ENCODE peak calls at places on chromosomes 6 and 20, in ten cellular contexts. One of them, this sample, is unnamed. For H3K27me3, the result is how much of the 10 kb centered on the place peaks cover.

GRCh38 chr6:56259163-56259562 is 11.8 kb upstream of the COL21A1 start:
- DNase-seq in brain microvascular endothelial cell: peak
- DNase-seq in lung: no peak
- DNase-seq in left lung: no peak
- DNase-seq in cardiac muscle cell: peak
- DNase-seq in heart left ventricle: no peak
- DNase-seq in breast epithelium: no peak
- DNase-seq in thoracic aorta: no peak
- DNase-seq in IMR-90: no peak
- DNase-seq in esophagus squamous epithelium: no peak
- DNase-seq in this sample: no peak

GRCh38 chr6:140711019-140711613 is 1336.7 kb upstream of the CITED2 start:
- DNase-seq in breast epithelium: no peak
- DNase-seq in heart left ventricle: no peak
- DNase-seq in esophagus squamous epithelium: no peak
- DNase-seq in cardiac muscle cell: no peak
- DNase-seq in brain microvascular endothelial cell: no peak
- DNase-seq in thoracic aorta: no peak
- DNase-seq in left lung: no peak
- DNase-seq in lung: no peak
- DNase-seq in IMR-90: no peak
- DNase-seq in this sample: no peak

GRCh38 chr6:139881728-139882211 is 507.3 kb upstream of the CITED2 start:
- DNase-seq in left lung: no peak
- DNase-seq in esophagus squamous epithelium: no peak
- DNase-seq in IMR-90: peak
- DNase-seq in brain microvascular endothelial cell: peak
- DNase-seq in lung: no peak
- DNase-seq in cardiac muscle cell: peak
- DNase-seq in breast epithelium: no peak
- DNase-seq in heart left ventricle: no peak
- DNase-seq in thoracic aorta: no peak
- DNase-seq in this sample: peak

GRCh38 chr20:49957487-49957938 is 21.3 kb downstream of the RNF114 start:
- DNase-seq in lung: no peak
- DNase-seq in heart left ventricle: no peak
- DNase-seq in left lung: no peak
- DNase-seq in breast epithelium: no peak
- DNase-seq in thoracic aorta: no peak
- DNase-seq in IMR-90: no peak
- DNase-seq in brain microvascular endothelial cell: no peak
- DNase-seq in cardiac muscle cell: no peak
- DNase-seq in esophagus squamous epithelium: no peak
- DNase-seq in this sample: no peak

GRCh38 chr6:34189806-34190503 is 44.1 kb upstream of the GRM4 start:
- DNase-seq in breast epithelium: no peak
- DNase-seq in esophagus squamous epithelium: no peak
- DNase-seq in heart left ventricle: no peak
- DNase-seq in IMR-90: no peak
- DNase-seq in cardiac muscle cell: no peak
- DNase-seq in thoracic aorta: no peak
- DNase-seq in brain microvascular endothelial cell: no peak
- DNase-seq in left lung: no peak
- DNase-seq in lung: no peak
- DNase-seq in this sample: no peak

GRCh38 chr20:46746972-46747371 is 37.5 kb downstream of the SLC2A10 start:
- DNase-seq in cardiac muscle cell: peak
- DNase-seq in esophagus squamous epithelium: no peak
- DNase-seq in brain microvascular endothelial cell: peak
- DNase-seq in thoracic aorta: no peak
- DNase-seq in heart left ventricle: no peak
- DNase-seq in breast epithelium: no peak
- DNase-seq in lung: no peak
- DNase-seq in IMR-90: peak
- DNase-seq in left lung: no peak
- DNase-seq in this sample: no peak

GRCh38 chr6:7267521-7268091 is 45.4 kb downstream of the SSR1 start:
- DNase-seq in breast epithelium: peak
- DNase-seq in esophagus squamous epithelium: no peak
- DNase-seq in lung: peak
- DNase-seq in heart left ventricle: no peak
- DNase-seq in brain microvascular endothelial cell: peak
- DNase-seq in cardiac muscle cell: peak
- DNase-seq in left lung: no peak
- DNase-seq in IMR-90: peak
- DNase-seq in thoracic aorta: peak
- DNase-seq in this sample: no peak

GRCh38 chr20:60244373-60245146 is 286.3 kb downstream of the CDH26 start:
- DNase-seq in brain microvascular endothelial cell: no peak
- DNase-seq in heart left ventricle: no peak
- DNase-seq in breast epithelium: no peak
- DNase-seq in cardiac muscle cell: no peak
- DNase-seq in thoracic aorta: no peak
- DNase-seq in lung: no peak
- DNase-seq in IMR-90: no peak
- DNase-seq in esophagus squamous epithelium: no peak
- DNase-seq in left lung: no peak
- DNase-seq in this sample: no peak

GRCh38 chr6:36493859-36494258 is 51.1 kb downstream of the KCTD20 start:
- DNase-seq in esophagus squamous epithelium: no peak
- DNase-seq in IMR-90: no peak
- DNase-seq in lung: no peak
- DNase-seq in breast epithelium: no peak
- DNase-seq in cardiac muscle cell: peak
- DNase-seq in thoracic aorta: no peak
- DNase-seq in heart left ventricle: no peak
- DNase-seq in brain microvascular endothelial cell: no peak
- DNase-seq in left lung: no peak
- DNase-seq in this sample: no peak

GRCh38 chr20:20022498-20022897 is 5.3 kb downstream of the NAA20 start:
- DNase-seq in left lung: no peak
- DNase-seq in cardiac muscle cell: no peak
- DNase-seq in breast epithelium: no peak
- DNase-seq in brain microvascular endothelial cell: no peak
- DNase-seq in thoracic aorta: no peak
- DNase-seq in lung: no peak
- DNase-seq in IMR-90: no peak
- DNase-seq in esophagus squamous epithelium: no peak
- DNase-seq in heart left ventricle: no peak
- DNase-seq in this sample: no peak

GRCh38 chr20:4563534-4563933 is 158.2 kb upstream of the PRND start:
- DNase-seq in esophagus squamous epithelium: no peak
- DNase-seq in IMR-90: peak
- DNase-seq in cardiac muscle cell: peak
- DNase-seq in heart left ventricle: no peak
- DNase-seq in thoracic aorta: no peak
- DNase-seq in brain microvascular endothelial cell: peak
- DNase-seq in left lung: no peak
- DNase-seq in lung: no peak
- DNase-seq in breast epithelium: no peak
- DNase-seq in this sample: no peak

GRCh38 chr6:15522026-15522425 is 140.8 kb downstream of the DTNBP1 start:
- DNase-seq in esophagus squamous epithelium: no peak
- DNase-seq in brain microvascular endothelial cell: no peak
- DNase-seq in heart left ventricle: no peak
- DNase-seq in lung: no peak
- DNase-seq in cardiac muscle cell: no peak
- DNase-seq in breast epithelium: no peak
- DNase-seq in thoracic aorta: no peak
- DNase-seq in IMR-90: no peak
- DNase-seq in left lung: no peak
- DNase-seq in this sample: no peak

GRCh38 chr20:25271486-25272222 is 23.8 kb downstream of the PYGB start:
- DNase-seq in lung: no peak
- DNase-seq in left lung: no peak
- DNase-seq in heart left ventricle: peak
- DNase-seq in breast epithelium: no peak
- DNase-seq in cardiac muscle cell: no peak
- DNase-seq in thoracic aorta: no peak
- DNase-seq in esophagus squamous epithelium: no peak
- DNase-seq in IMR-90: no peak
- DNase-seq in brain microvascular endothelial cell: no peak
- DNase-seq in this sample: no peak

GRCh38 chr20:56223352-56223751 is 25.2 kb upstream of the MC3R start:
- DNase-seq in lung: no peak
- DNase-seq in breast epithelium: peak
- DNase-seq in left lung: no peak
- DNase-seq in heart left ventricle: no peak
- DNase-seq in esophagus squamous epithelium: no peak
- DNase-seq in IMR-90: no peak
- DNase-seq in cardiac muscle cell: no peak
- DNase-seq in thoracic aorta: no peak
- DNase-seq in brain microvascular endothelial cell: no peak
- DNase-seq in this sample: no peak

GRCh38 chr20:56222945-56223344 is 25.6 kb upstream of the MC3R start:
- DNase-seq in left lung: no peak
- DNase-seq in esophagus squamous epithelium: no peak
- DNase-seq in IMR-90: no peak
- DNase-seq in cardiac muscle cell: no peak
- DNase-seq in thoracic aorta: no peak
- DNase-seq in heart left ventricle: no peak
- DNase-seq in breast epithelium: peak
- DNase-seq in lung: no peak
- DNase-seq in brain microvascular endothelial cell: no peak
- DNase-seq in this sample: no peak

GRCh38 chr20:56217820-56218219 is 30.7 kb upstream of the MC3R start:
- DNase-seq in brain microvascular endothelial cell: no peak
- DNase-seq in breast epithelium: no peak
- DNase-seq in lung: no peak
- DNase-seq in cardiac muscle cell: no peak
- DNase-seq in esophagus squamous epithelium: no peak
- DNase-seq in heart left ventricle: no peak
- DNase-seq in thoracic aorta: no peak
- DNase-seq in left lung: no peak
- DNase-seq in IMR-90: no peak
- DNase-seq in this sample: no peak

GRCh38 chr20:56222201-56222600 is 26.3 kb upstream of the MC3R start:
- DNase-seq in lung: no peak
- DNase-seq in left lung: no peak
- DNase-seq in heart left ventricle: no peak
- DNase-seq in cardiac muscle cell: no peak
- DNase-seq in thoracic aorta: no peak
- DNase-seq in breast epithelium: no peak
- DNase-seq in brain microvascular endothelial cell: no peak
- DNase-seq in IMR-90: no peak
- DNase-seq in esophagus squamous epithelium: no peak
- DNase-seq in this sample: no peak
- H3K4me3 ChIP-seq in lung: no peak
- H3K4me3 ChIP-seq in left lung: no peak
- H3K4me3 ChIP-seq in heart left ventricle: no peak
- H3K4me3 ChIP-seq in cardiac muscle cell: no peak
- H3K4me3 ChIP-seq in thoracic aorta: no peak
- H3K4me3 ChIP-seq in breast epithelium: no peak
- H3K4me3 ChIP-seq in brain microvascular endothelial cell: no peak
- H3K4me3 ChIP-seq in IMR-90: no peak
- H3K4me3 ChIP-seq in esophagus squamous epithelium: no peak
- H3K4me3 ChIP-seq in this sample: no peak

DNA sequence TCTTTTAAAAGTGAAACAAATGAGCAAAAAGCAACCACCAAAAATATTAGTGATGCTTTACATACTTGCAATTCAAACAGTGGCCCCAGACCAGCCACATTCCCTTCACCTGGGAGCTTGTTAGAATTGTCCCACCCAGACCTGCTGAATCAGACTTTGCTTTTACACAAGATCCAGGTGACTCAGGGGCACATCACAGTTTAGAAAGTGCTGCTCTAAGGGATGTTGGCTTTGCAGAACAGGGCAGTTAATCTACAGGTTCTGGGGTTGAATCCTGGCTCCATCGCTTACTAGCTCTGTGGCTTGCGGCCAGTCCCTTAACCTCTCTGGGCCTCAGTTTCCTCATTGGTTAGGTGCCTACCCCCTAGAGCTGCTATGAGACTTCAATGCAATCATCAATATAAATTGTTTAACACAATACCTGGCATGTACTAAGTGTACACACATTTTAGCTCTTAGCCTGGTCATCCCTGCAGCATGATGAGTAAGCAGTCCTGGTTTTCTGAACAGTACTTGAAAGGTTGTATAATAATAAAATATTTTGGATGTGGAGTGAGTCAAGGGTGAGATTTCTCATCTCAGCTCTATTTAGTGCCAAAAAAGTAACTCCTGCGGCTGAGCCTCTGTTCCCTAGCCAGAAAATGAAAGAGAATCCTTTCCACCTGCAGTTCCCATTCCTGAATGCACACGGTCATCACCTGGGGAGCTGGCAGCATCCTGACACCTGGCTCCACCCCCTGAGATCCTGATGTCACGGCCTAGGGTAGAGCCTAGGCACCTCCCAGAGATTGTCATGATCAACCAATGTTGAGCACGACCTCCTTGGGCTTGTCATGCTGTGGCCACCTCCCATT is 162.7 kb downstream of the ANKRD60 start:
- DNase-seq in esophagus squamous epithelium: no peak
- DNase-seq in brain microvascular endothelial cell: no peak
- DNase-seq in cardiac muscle cell: no peak
- DNase-seq in lung: peak
- DNase-seq in breast epithelium: peak
- DNase-seq in heart left ventricle: no peak
- DNase-seq in IMR-90: no peak
- DNase-seq in thoracic aorta: no peak
- DNase-seq in left lung: no peak
- DNase-seq in this sample: no peak
- H3K27me3 ChIP-seq in esophagus squamous epithelium: under half
- H3K27me3 ChIP-seq in brain microvascular endothelial cell: under half
- H3K27me3 ChIP-seq in cardiac muscle cell: under half
- H3K27me3 ChIP-seq in lung: under half
- H3K27me3 ChIP-seq in breast epithelium: under half
- H3K27me3 ChIP-seq in heart left ventricle: under half
- H3K27me3 ChIP-seq in IMR-90: under half
- H3K27me3 ChIP-seq in thoracic aorta: under half
- H3K27me3 ChIP-seq in left lung: under half
- H3K27me3 ChIP-seq in this sample: under half

GRCh38 chr20:62317167-62317655 is 14.4 kb downstream of the ADRM1 start:
- DNase-seq in esophagus squamous epithelium: no peak
- DNase-seq in lung: no peak
- DNase-seq in thoracic aorta: no peak
- DNase-seq in heart left ventricle: no peak
- DNase-seq in brain microvascular endothelial cell: no peak
- DNase-seq in IMR-90: no peak
- DNase-seq in breast epithelium: no peak
- DNase-seq in left lung: no peak
- DNase-seq in cardiac muscle cell: no peak
- DNase-seq in this sample: no peak
- H3K27ac ChIP-seq in esophagus squamous epithelium: peak
- H3K27ac ChIP-seq in lung: no peak
- H3K27ac ChIP-seq in thoracic aorta: no peak
- H3K27ac ChIP-seq in heart left ventricle: no peak
- H3K27ac ChIP-seq in brain microvascular endothelial cell: no peak
- H3K27ac ChIP-seq in IMR-90: no peak
- H3K27ac ChIP-seq in breast epithelium: no peak
- H3K27ac ChIP-seq in left lung: no peak
- H3K27ac ChIP-seq in cardiac muscle cell: no peak
- H3K27ac ChIP-seq in this sample: no peak

DNA sequence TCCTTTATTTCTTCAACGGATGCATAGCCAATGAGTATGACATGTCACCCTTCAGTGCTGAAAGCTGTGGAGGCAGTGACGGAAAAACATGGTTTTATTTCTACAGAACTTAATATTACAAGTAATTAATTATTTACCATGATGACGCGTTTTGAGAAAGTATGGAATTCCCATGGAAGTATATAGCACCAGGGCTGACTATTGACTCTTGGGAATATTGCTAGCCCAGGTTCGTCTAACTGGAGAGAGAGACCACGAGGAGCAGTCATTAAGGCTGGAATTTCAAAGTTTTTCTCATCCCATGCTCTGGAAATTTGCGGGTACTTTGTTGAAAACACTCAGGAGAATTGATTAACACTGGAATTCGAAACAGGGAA is 155.2 kb upstream of the PRSS16 start:
- DNase-seq in heart left ventricle: no peak
- DNase-seq in thoracic aorta: no peak
- DNase-seq in cardiac muscle cell: no peak
- DNase-seq in lung: no peak
- DNase-seq in breast epithelium: no peak
- DNase-seq in left lung: no peak
- DNase-seq in IMR-90: no peak
- DNase-seq in brain microvascular endothelial cell: no peak
- DNase-seq in esophagus squamous epithelium: no peak
- DNase-seq in this sample: no peak
- H3K4me3 ChIP-seq in heart left ventricle: no peak
- H3K4me3 ChIP-seq in thoracic aorta: no peak
- H3K4me3 ChIP-seq in cardiac muscle cell: peak
- H3K4me3 ChIP-seq in lung: no peak
- H3K4me3 ChIP-seq in breast epithelium: no peak
- H3K4me3 ChIP-seq in left lung: no peak
- H3K4me3 ChIP-seq in IMR-90: peak
- H3K4me3 ChIP-seq in brain microvascular endothelial cell: peak
- H3K4me3 ChIP-seq in esophagus squamous epithelium: peak
- H3K4me3 ChIP-seq in this sample: peak